ENCODE peak calls at places on chromosomes 5 and 9, in seven cellular contexts. One of them, this sample, is unnamed. For H3K4me1, the result is how much of the 10 kb centered on the place peaks cover.

GRCh38 chr5:133938039-133938821 is 30.2 kb downstream of the C5orf15 start:
- DNase-seq in GM12878: no peak
- DNase-seq in PC-9: no peak
- DNase-seq in ovary: no peak
- DNase-seq in Karpas-422: peak
- DNase-seq in cardiac muscle cell: peak
- DNase-seq in neuronal stem cell: no peak
- DNase-seq in this sample: no peak

GRCh38 chr9:127123239-127123935 is 952 bp upstream of the ANGPTL2 start:
- DNase-seq in GM12878: no peak
- DNase-seq in PC-9: no peak
- DNase-seq in ovary: peak
- DNase-seq in Karpas-422: no peak
- DNase-seq in cardiac muscle cell: no peak
- DNase-seq in neuronal stem cell: no peak
- DNase-seq in this sample: no peak

GRCh38 chr9:78368236-78368635 is 71.3 kb downstream of the PSAT1 start:
- DNase-seq in GM12878: no peak
- DNase-seq in PC-9: no peak
- DNase-seq in ovary: no peak
- DNase-seq in Karpas-422: no peak
- DNase-seq in cardiac muscle cell: no peak
- DNase-seq in neuronal stem cell: no peak
- DNase-seq in this sample: no peak

GRCh38 chr5:152514827-152515397 is 109.8 kb upstream of the NMUR2 start:
- DNase-seq in GM12878: no peak
- DNase-seq in PC-9: no peak
- DNase-seq in ovary: no peak
- DNase-seq in Karpas-422: peak
- DNase-seq in cardiac muscle cell: peak
- DNase-seq in neuronal stem cell: no peak
- DNase-seq in this sample: no peak

GRCh38 chr5:68247627-68248026 is 32.1 kb downstream of the PIK3R1 start:
- DNase-seq in GM12878: no peak
- DNase-seq in PC-9: no peak
- DNase-seq in ovary: no peak
- DNase-seq in Karpas-422: no peak
- DNase-seq in cardiac muscle cell: no peak
- DNase-seq in neuronal stem cell: no peak
- DNase-seq in this sample: no peak

GRCh38 chr9:36149197-36149596 is 12.7 kb downstream of the GLIPR2 start:
- DNase-seq in GM12878: no peak
- DNase-seq in PC-9: no peak
- DNase-seq in ovary: peak
- DNase-seq in Karpas-422: no peak
- DNase-seq in cardiac muscle cell: peak
- DNase-seq in neuronal stem cell: no peak
- DNase-seq in this sample: peak

GRCh38 chr9:69476016-69476415 is 151.0 kb downstream of the ENTREP1 start:
- DNase-seq in GM12878: no peak
- DNase-seq in PC-9: no peak
- DNase-seq in ovary: no peak
- DNase-seq in Karpas-422: no peak
- DNase-seq in cardiac muscle cell: no peak
- DNase-seq in neuronal stem cell: no peak
- DNase-seq in this sample: no peak

GRCh38 chr9:14515564-14516198 is 177.6 kb downstream of the ZDHHC21 start:
- DNase-seq in GM12878: no peak
- DNase-seq in PC-9: no peak
- DNase-seq in ovary: no peak
- DNase-seq in Karpas-422: no peak
- DNase-seq in cardiac muscle cell: no peak
- DNase-seq in neuronal stem cell: no peak
- DNase-seq in this sample: peak

GRCh38 chr5:77356740-77357139 is 135.4 kb downstream of the WDR41 start:
- DNase-seq in GM12878: peak
- DNase-seq in PC-9: peak
- DNase-seq in ovary: no peak
- DNase-seq in Karpas-422: no peak
- DNase-seq in cardiac muscle cell: peak
- DNase-seq in neuronal stem cell: no peak
- DNase-seq in this sample: no peak

GRCh38 chr5:5298841-5299543 is 123.5 kb upstream of the ICE1 start:
- DNase-seq in GM12878: no peak
- DNase-seq in PC-9: no peak
- DNase-seq in ovary: no peak
- DNase-seq in Karpas-422: no peak
- DNase-seq in cardiac muscle cell: no peak
- DNase-seq in neuronal stem cell: no peak
- DNase-seq in this sample: no peak

GRCh38 chr9:12740845-12741244 is 34.0 kb upstream of the LURAP1L start:
- DNase-seq in GM12878: no peak
- DNase-seq in PC-9: no peak
- DNase-seq in ovary: no peak
- DNase-seq in Karpas-422: no peak
- DNase-seq in cardiac muscle cell: no peak
- DNase-seq in neuronal stem cell: no peak
- DNase-seq in this sample: no peak

GRCh38 chr5:141683596-141684161 is 1.6 kb upstream of the ARAP3 start:
- DNase-seq in GM12878: no peak
- DNase-seq in PC-9: no peak
- DNase-seq in ovary: no peak
- DNase-seq in Karpas-422: no peak
- DNase-seq in cardiac muscle cell: no peak
- DNase-seq in neuronal stem cell: no peak
- DNase-seq in this sample: no peak

GRCh38 chr5:11903614-11904269 is 504 bp downstream of the CTNND2 start:
- DNase-seq in GM12878: no peak
- DNase-seq in PC-9: no peak
- DNase-seq in ovary: no peak
- DNase-seq in Karpas-422: no peak
- DNase-seq in cardiac muscle cell: peak
- DNase-seq in neuronal stem cell: peak
- DNase-seq in this sample: no peak

GRCh38 chr5:93894471-93895354 is 153.3 kb upstream of the POU5F2 start:
- DNase-seq in GM12878: no peak
- DNase-seq in PC-9: no peak
- DNase-seq in ovary: no peak
- DNase-seq in Karpas-422: no peak
- DNase-seq in cardiac muscle cell: peak
- DNase-seq in neuronal stem cell: no peak
- DNase-seq in this sample: no peak

GRCh38 chr5:337565-338130 is 16.1 kb downstream of the AHRR start:
- DNase-seq in GM12878: no peak
- DNase-seq in PC-9: no peak
- DNase-seq in ovary: no peak
- DNase-seq in Karpas-422: no peak
- DNase-seq in cardiac muscle cell: peak
- DNase-seq in neuronal stem cell: no peak
- DNase-seq in this sample: no peak

GRCh38 chr9:37639109-37639748 is 11.5 kb upstream of the FRMPD1 start:
- DNase-seq in GM12878: no peak
- DNase-seq in PC-9: no peak
- DNase-seq in ovary: no peak
- DNase-seq in Karpas-422: no peak
- DNase-seq in cardiac muscle cell: peak
- DNase-seq in neuronal stem cell: no peak
- DNase-seq in this sample: no peak

GRCh38 chr5:147453901-147454814 is 55.7 kb downstream of the DPYSL3 start:
- DNase-seq in GM12878: no peak
- DNase-seq in PC-9: peak
- DNase-seq in ovary: peak
- DNase-seq in Karpas-422: peak
- DNase-seq in cardiac muscle cell: peak
- DNase-seq in neuronal stem cell: peak
- DNase-seq in this sample: peak

GRCh38 chr5:172114875-172115422 is 73.1 kb downstream of the STK10 start:
- DNase-seq in GM12878: peak
- DNase-seq in PC-9: no peak
- DNase-seq in ovary: no peak
- DNase-seq in Karpas-422: peak
- DNase-seq in cardiac muscle cell: no peak
- DNase-seq in neuronal stem cell: no peak
- DNase-seq in this sample: peak

GRCh38 chr9:104772707-104773106 is 8.8 kb downstream of the NIPSNAP3B start:
- DNase-seq in GM12878: no peak
- DNase-seq in PC-9: no peak
- DNase-seq in ovary: no peak
- DNase-seq in Karpas-422: peak
- DNase-seq in cardiac muscle cell: peak
- DNase-seq in neuronal stem cell: no peak
- DNase-seq in this sample: no peak
- H3K27ac ChIP-seq in GM12878: peak
- H3K27ac ChIP-seq in PC-9: no peak
- H3K27ac ChIP-seq in ovary: no peak
- H3K27ac ChIP-seq in Karpas-422: peak
- H3K27ac ChIP-seq in cardiac muscle cell: peak
- H3K27ac ChIP-seq in neuronal stem cell: no peak
- H3K27ac ChIP-seq in this sample: no peak

GRCh38 chr5:112646139-112646941 is 91.3 kb upstream of the APC start:
- DNase-seq in GM12878: no peak
- DNase-seq in PC-9: no peak
- DNase-seq in ovary: no peak
- DNase-seq in Karpas-422: no peak
- DNase-seq in cardiac muscle cell: peak
- DNase-seq in neuronal stem cell: no peak
- DNase-seq in this sample: no peak

GRCh38 chr5:112643339-112643971 is 94.2 kb upstream of the APC start:
- DNase-seq in GM12878: no peak
- DNase-seq in PC-9: no peak
- DNase-seq in ovary: no peak
- DNase-seq in Karpas-422: no peak
- DNase-seq in cardiac muscle cell: no peak
- DNase-seq in neuronal stem cell: no peak
- DNase-seq in this sample: no peak

GRCh38 chr5:112649882-112650281 is 87.8 kb upstream of the APC start:
- DNase-seq in GM12878: no peak
- DNase-seq in PC-9: no peak
- DNase-seq in ovary: no peak
- DNase-seq in Karpas-422: no peak
- DNase-seq in cardiac muscle cell: no peak
- DNase-seq in neuronal stem cell: no peak
- DNase-seq in this sample: no peak

GRCh38 chr5:112648264-112648663 is 89.4 kb upstream of the APC start:
- DNase-seq in GM12878: no peak
- DNase-seq in PC-9: no peak
- DNase-seq in ovary: no peak
- DNase-seq in Karpas-422: no peak
- DNase-seq in cardiac muscle cell: no peak
- DNase-seq in neuronal stem cell: no peak
- DNase-seq in this sample: no peak

DNA sequence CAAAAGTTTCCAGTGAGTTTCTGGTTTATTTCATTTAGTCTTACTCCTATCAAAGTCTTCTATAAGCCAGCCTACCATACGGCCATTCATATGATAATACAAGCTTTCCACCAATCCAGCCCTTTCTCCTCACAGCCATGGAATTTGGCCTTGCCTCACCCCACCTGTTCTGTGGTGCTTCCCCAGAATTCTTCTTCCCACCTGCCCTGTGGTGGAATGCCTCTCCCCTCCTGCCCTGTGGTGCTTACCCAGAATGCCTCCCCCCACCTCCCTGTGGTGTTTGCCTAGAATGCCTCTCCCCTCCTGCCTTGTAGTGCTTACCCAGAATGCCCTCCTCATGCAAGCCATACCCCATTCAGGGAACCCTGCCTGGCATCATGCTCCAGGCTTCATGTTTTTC is 90.3 kb upstream of the APC start:
- DNase-seq in GM12878: no peak
- DNase-seq in PC-9: no peak
- DNase-seq in ovary: no peak
- DNase-seq in Karpas-422: no peak
- DNase-seq in cardiac muscle cell: no peak
- DNase-seq in neuronal stem cell: no peak
- DNase-seq in this sample: no peak
- H3K4me1 ChIP-seq in GM12878: under half
- H3K4me1 ChIP-seq in PC-9: under half
- H3K4me1 ChIP-seq in ovary: under half
- H3K4me1 ChIP-seq in Karpas-422: under half
- H3K4me1 ChIP-seq in cardiac muscle cell: under half
- H3K4me1 ChIP-seq in neuronal stem cell: under half
- H3K4me1 ChIP-seq in this sample: under half

GRCh38 chr9:121607434-121608248 is 43.8 kb upstream of the DAB2IP start:
- DNase-seq in GM12878: no peak
- DNase-seq in PC-9: peak
- DNase-seq in ovary: no peak
- DNase-seq in Karpas-422: no peak
- DNase-seq in cardiac muscle cell: peak
- DNase-seq in neuronal stem cell: no peak
- DNase-seq in this sample: peak
- H3K27ac ChIP-seq in GM12878: no peak
- H3K27ac ChIP-seq in PC-9: peak
- H3K27ac ChIP-seq in ovary: no peak
- H3K27ac ChIP-seq in Karpas-422: no peak
- H3K27ac ChIP-seq in cardiac muscle cell: peak
- H3K27ac ChIP-seq in neuronal stem cell: peak
- H3K27ac ChIP-seq in this sample: peak

DNA sequence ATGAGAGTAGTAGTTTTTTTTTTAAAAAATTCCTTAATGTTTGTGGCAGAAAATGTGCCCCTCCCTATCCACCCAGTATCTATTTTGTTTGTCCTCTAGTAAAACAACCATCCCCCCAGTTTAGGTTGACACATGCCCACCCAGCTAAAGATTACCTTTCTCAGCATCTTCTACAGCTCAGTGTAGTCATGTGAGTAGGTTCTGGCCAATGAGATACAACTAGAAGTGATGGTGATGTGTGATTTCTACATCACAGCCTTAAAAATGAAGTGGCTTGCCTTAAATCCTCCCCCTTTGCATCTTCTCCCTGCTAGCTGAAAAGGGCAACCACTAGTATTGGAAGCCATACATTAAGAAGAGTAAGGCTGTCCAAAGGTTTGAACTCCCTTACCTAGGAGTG is 14.9 kb downstream of the CHD1 start:
- DNase-seq in GM12878: no peak
- DNase-seq in PC-9: no peak
- DNase-seq in ovary: no peak
- DNase-seq in Karpas-422: no peak
- DNase-seq in cardiac muscle cell: no peak
- DNase-seq in neuronal stem cell: no peak
- DNase-seq in this sample: no peak
- H3K4me1 ChIP-seq in GM12878: under half
- H3K4me1 ChIP-seq in PC-9: under half
- H3K4me1 ChIP-seq in ovary: under half
- H3K4me1 ChIP-seq in Karpas-422: under half
- H3K4me1 ChIP-seq in cardiac muscle cell: under half
- H3K4me1 ChIP-seq in neuronal stem cell: under half
- H3K4me1 ChIP-seq in this sample: under half